ENCODE peak calls at places on chromosome 15, in four cellular contexts. X is A549, B is IMR-90, N is ovary. A is an unnamed sample.

GRCh38 chr15:99058421-99058870 is 46.4 kb upstream of the SYNM start:
- DNase-seq in X (peak), B (no peak), N (peak), A (peak)

GRCh38 chr15:45589296-45589695 is 2.1 kb downstream of the BLOC1S6 start:
- DNase-seq in N (no peak), X (no peak), B (peak), A (no peak)

GRCh38 chr15:75637245-75638009 is 2.6 kb downstream of the IMP3 start:
- DNase-seq in X (no peak), N (no peak), B (no peak), A (no peak)

GRCh38 chr15:52137432-52138357 is 25.1 kb upstream of the BCL2L10 start:
- DNase-seq in B (no peak), X (no peak), N (no peak), A (peak)

GRCh38 chr15:85858586-85859375 is 64.1 kb upstream of the KLHL25 start:
- DNase-seq in X (peak), N (peak), B (peak), A (peak)

GRCh38 chr15:90603893-90604292 is 74.2 kb downstream of the CRTC3 start:
- DNase-seq in X (no peak), B (no peak), N (no peak), A (peak)

GRCh38 chr15:41870689-41871081 is 23.2 kb downstream of the SPTBN5 start:
- DNase-seq in X (no peak), B (peak), N (no peak), A (no peak)

GRCh38 chr15:85543741-85544155 is 163.3 kb downstream of the AKAP13 start:
- DNase-seq in B (no peak), X (no peak), N (peak), A (peak)

GRCh38 chr15:57146394-57147140 is 228.1 kb downstream of the TCF12 start:
- DNase-seq in X (peak), N (no peak), B (peak), A (peak)

GRCh38 chr15:77731067-77731466 is 98.4 kb upstream of the LINGO1 start:
- DNase-seq in N (no peak), B (no peak), X (no peak), A (no peak)

GRCh38 chr15:75903331-75904240 is at the start of gene FBXO22:
- DNase-seq in B (peak), X (peak), N (peak), A (peak)

GRCh38 chr15:31373096-31373865 is 46.6 kb downstream of the KLF13 start:
- DNase-seq in N (no peak), B (no peak), X (no peak), A (no peak)

GRCh38 chr15:90851114-90851513 is 17.3 kb upstream of the FURIN start:
- DNase-seq in X (no peak), N (no peak), B (peak), A (no peak)

GRCh38 chr15:68256675-68257450 is 20.7 kb upstream of the FEM1B start:
- DNase-seq in N (peak), B (peak), X (peak), A (peak)
- TF ChIP-seq POLR2A in N (peak), B (no peak), X (peak), A (peak)

GRCh38 chr15:58554758-58555157 is 123.0 kb downstream of the LIPC start:
- DNase-seq in X (no peak), N (no peak), B (no peak), A (no peak)

GRCh38 chr15:58556028-58556361 is 124.2 kb downstream of the LIPC start:
- DNase-seq in N (no peak), B (no peak), X (no peak), A (peak)

GRCh38 chr15:58556541-58556940 is 124.8 kb downstream of the LIPC start:
- DNase-seq in N (no peak), B (no peak), X (no peak), A (no peak)

GRCh38 chr15:58553365-58553918 is 121.7 kb downstream of the LIPC start:
- DNase-seq in B (no peak), X (no peak), N (no peak), A (no peak)

GRCh38 chr15:58555168-58556027 is 123.6 kb downstream of the LIPC start:
- DNase-seq in N (no peak), X (no peak), B (no peak), A (peak)
- H3K4me3 ChIP-seq in N (no peak), X (no peak), B (no peak), A (no peak)

DNA sequence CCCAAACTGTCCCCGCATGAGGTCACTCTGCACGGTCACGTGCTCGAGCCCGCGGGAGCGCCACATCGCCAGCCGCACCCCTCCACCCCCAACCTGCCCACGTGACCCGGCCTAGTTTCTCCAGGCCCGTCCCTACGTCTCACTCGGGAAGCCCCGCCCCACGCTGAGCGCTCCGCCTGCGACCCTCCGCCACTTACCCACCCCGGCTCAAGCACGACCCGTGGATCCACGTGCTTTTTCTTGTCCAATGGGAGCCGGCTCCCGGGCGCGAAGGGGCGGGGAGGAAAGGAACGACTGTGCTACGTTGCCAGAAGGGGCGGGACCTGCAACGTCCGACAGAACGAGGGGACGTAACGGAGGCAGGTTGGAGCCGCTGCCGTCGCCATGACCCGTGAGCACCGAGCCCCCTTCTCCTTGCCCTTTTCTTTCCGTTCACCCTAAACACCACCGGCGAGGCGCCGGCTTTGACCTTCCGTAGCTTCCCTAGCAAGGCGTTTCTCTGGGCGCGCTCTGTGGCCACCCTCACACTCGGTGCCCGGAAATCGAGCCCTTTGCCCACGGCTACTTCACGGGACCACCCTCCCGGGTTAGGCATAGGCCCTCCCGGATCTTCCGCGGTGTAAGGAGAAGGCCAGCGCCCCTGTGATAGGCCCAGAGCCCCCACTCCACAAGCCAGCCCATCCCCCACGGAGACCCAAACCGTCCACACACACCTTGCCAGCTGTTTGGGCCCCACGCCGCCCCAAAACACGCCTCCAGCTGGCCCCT is at the start of gene SERF2:
- DNase-seq in X (peak), B (peak), N (peak), A (peak)
- TF ChIP-seq POLR2A in X (peak), B (peak), N (peak), A (peak)

GRCh38 chr15:63599401-63600000 is 2.3 kb downstream of the FBXL22 start:
- DNase-seq in B (no peak), X (peak), N (peak), A (peak)
- H3K4me3 ChIP-seq in B (no peak), X (peak), N (peak), A (peak)

GRCh38 chr15:43213466-43213865 is 7.4 kb downstream of the EPB42 start:
- DNase-seq in N (no peak), B (no peak), X (no peak), A (no peak)
- TF ChIP-seq POLR2A in N (no peak), B (no peak), X (no peak), A (no peak)

GRCh38 chr15:29911705-29912104 is 89.4 kb upstream of the TJP1 start:
- DNase-seq in B (peak), N (no peak), X (no peak), A (no peak)
- H3K4me3 ChIP-seq in B (no peak), N (no peak), X (no peak), A (no peak)

DNA sequence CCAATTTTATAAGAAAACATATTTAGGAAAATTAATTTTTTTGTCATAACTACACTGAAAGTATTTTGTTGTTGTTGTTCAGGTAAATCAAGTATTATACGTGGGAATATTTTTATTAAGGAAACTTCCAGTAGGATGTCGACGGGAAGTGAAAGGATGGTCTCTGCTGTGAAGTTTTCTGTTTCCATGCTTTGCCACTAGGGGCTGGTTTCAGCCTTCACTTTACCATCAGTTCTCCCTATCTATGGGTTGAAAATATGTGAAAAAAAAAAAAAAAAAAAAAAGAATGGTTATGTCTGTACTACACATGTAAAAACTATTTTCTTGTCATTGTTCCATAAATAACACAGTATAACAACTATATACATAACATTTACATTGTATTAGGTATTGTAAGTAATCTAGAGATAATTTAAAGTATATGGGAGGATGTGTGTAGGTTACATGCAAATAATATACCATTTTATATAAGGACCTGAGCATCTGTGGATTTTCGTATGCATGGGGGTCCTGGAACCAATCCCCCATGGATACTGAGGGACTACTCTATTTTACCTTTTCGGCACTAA is 136.7 kb downstream of the SMAD6 start:
- DNase-seq in N (no peak), X (peak), B (peak), A (peak)
- TF ChIP-seq POLR2A in N (no peak), X (no peak), B (no peak), A (no peak)